ENCODE peak calls at places on chromosomes 12 and 14, in seven cellular contexts. Y is Panc1, L is PC-3, H is left lung, M is upper lobe of left lung, N is lung, B is heart right ventricle. C is an unnamed sample.

GRCh38 chr14:22194669-22195068 is 394.4 kb downstream of the DAD1 start:
- ATAC-seq in Y (no peak), L (no peak), H (no peak), M (no peak), N (no peak), B (no peak), C (no peak)

GRCh38 chr12:131049569-131050339 is 96.0 kb downstream of the ADGRD1 start:
- ATAC-seq in Y (no peak), L (no peak), H (no peak), M (no peak), N (no peak), B (peak; percentile 5), C (peak; percentile 50)

GRCh38 chr12:78470354-78471195 is 394.0 kb upstream of the SYT1 start:
- ATAC-seq in Y (peak; percentile 84), L (peak; percentile 80), H (peak; percentile 70), M (no peak), N (no peak), B (no peak), C (no peak)

GRCh38 chr12:6550294-6551062 is 5.4 kb downstream of the IFFO1 start:
- ATAC-seq in Y (no peak), L (no peak), H (peak; percentile 38), M (peak; percentile 34), N (no peak), B (no peak), C (no peak)

GRCh38 chr14:44989497-44990440 is 27.8 kb downstream of the TOGARAM1 start:
- ATAC-seq in Y (no peak), L (no peak), H (peak; percentile 62), M (peak; percentile 42), N (no peak), B (peak; percentile 46), C (peak; percentile 31)

GRCh38 chr12:17665839-17666238 is 424.2 kb downstream of the RERGL start:
- ATAC-seq in Y (no peak), L (no peak), H (no peak), M (peak; percentile 36), N (no peak), B (no peak), C (no peak)

GRCh38 chr12:50727466-50727865 is 36.4 kb upstream of the ATF1 start:
- ATAC-seq in Y (no peak), L (no peak), H (no peak), M (no peak), N (no peak), B (no peak), C (no peak)

GRCh38 chr14:77086017-77086727 is 11.9 kb upstream of the CIPC start:
- ATAC-seq in Y (no peak), L (no peak), H (peak; percentile 81), M (peak; percentile 58), N (peak; percentile 27), B (no peak), C (no peak)

GRCh38 chr14:59311723-59312122 is 123.3 kb downstream of the DAAM1 start:
- ATAC-seq in Y (no peak), L (no peak), H (no peak), M (no peak), N (no peak), B (no peak), C (no peak)

GRCh38 chr12:510071-510825 is 50.5 kb downstream of the B4GALNT3 start:
- ATAC-seq in Y (peak; percentile 76), L (peak; percentile 67), H (peak; percentile 76), M (peak; percentile 51), N (peak; percentile 68), B (peak; percentile 33), C (no peak)

GRCh38 chr12:6582196-6582595 is 14.1 kb upstream of the NOP2 start:
- ATAC-seq in Y (no peak), L (no peak), H (no peak), M (no peak), N (no peak), B (no peak), C (no peak)

DNA sequence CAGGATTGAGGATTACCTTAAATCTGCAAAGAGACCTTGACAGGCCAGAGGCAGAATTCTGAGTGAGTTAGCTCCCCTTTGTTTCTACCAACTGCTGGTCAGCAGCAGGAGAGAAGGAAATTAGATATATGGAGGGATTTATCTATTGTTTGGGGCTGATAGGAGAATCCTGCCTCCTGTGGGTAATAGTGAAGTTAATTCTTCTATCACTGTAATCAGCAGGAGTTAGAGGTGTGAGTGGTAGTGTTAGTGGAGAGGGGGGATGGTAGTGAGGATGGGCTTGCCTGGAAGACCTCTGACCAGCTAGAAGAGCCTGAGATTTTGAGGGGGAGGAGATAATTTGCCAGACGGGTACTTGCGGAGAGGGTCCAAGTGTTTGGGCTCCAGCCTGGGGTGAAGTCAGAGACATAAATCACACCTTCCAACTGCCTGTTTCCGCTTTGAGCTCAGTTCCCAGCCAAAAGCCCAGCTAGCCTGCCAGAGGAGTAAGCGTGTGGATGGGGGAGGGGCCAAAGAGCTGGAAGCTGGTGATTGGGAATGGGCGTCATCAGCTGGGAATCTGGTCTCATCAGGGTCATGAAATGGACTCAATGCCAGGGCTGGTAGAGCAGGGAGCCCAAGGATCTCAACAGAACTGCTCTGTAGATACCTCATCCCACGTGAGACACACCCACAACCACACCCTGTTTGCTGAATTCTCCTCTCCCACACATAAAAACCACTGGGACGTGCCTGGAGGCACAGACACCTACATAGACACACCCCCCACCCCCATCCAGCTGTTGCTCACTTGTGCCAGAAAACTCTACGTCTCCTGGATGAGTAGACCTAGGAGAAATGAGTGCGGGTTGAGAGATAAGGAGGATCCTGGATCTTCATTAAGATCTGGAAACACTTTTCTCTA is 13.1 kb upstream of the ITGA5 start:
- ATAC-seq in Y (no peak), L (peak; percentile 83), H (peak; percentile 61), M (peak; percentile 73), N (peak; percentile 32), B (peak; percentile 84), C (peak; percentile 78)
- TF ChIP-seq CTCF in Y (no peak), L (no peak), H (no peak), M (no peak), N (no peak), B (peak; percentile 16), C (no peak)

DNA sequence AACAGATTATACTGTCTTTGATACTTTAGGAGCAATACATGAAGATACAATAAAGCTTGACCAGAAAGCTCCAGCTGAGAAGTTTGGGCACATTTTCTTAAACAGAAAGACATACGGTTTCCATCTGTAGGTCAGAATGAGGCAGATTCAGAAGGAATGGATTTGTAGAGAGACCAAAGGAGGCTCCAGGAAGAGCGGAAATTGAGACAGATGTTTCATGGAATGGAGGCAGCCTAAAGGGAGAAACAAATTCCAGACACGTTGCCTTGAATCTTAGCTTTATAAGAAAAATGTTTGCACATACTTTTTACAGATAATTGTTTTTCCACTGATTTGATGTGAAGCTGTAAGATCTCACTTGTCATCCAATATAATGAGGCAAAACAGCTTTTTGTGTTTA is 24.8 kb downstream of the EPYC start:
- ATAC-seq in Y (no peak), L (no peak), H (peak; percentile 36), M (peak; percentile 45), N (no peak), B (no peak), C (no peak)
- H3K27ac ChIP-seq in Y (no peak overlapping the region), L (no peak overlapping the region), H (no peak overlapping the region), M (no peak overlapping the region), N (no peak overlapping the region), B (no peak overlapping the region), C (no peak overlapping the region)

GRCh38 chr12:12214635-12215131 is 52.2 kb downstream of the LRP6 start:
- ATAC-seq in Y (no peak), L (peak; percentile 65), H (no peak), M (no peak), N (no peak), B (no peak), C (no peak)
- TF ChIP-seq CTCF in Y (no peak), L (no peak), H (no peak), M (no peak), N (no peak), B (no peak), C (no peak)

GRCh38 chr14:88599321-88599720 is 36.5 kb downstream of the ZC3H14 start:
- ATAC-seq in Y (no peak), L (no peak), H (no peak), M (no peak), N (no peak), B (no peak), C (no peak)
- H3K27ac ChIP-seq in Y (no peak overlapping the region), L (no peak overlapping the region), H (no peak overlapping the region), M (no peak overlapping the region), N (no peak overlapping the region), B (no peak overlapping the region), C (no peak overlapping the region)

GRCh38 chr14:57526942-57527341 is 33.3 kb upstream of the CCDC198 start:
- ATAC-seq in Y (no peak), L (no peak), H (no peak), M (no peak), N (no peak), B (no peak), C (no peak)
- TF ChIP-seq CTCF in Y (no peak), L (peak; percentile 45), H (no peak), M (no peak), N (no peak), B (no peak), C (no peak)

DNA sequence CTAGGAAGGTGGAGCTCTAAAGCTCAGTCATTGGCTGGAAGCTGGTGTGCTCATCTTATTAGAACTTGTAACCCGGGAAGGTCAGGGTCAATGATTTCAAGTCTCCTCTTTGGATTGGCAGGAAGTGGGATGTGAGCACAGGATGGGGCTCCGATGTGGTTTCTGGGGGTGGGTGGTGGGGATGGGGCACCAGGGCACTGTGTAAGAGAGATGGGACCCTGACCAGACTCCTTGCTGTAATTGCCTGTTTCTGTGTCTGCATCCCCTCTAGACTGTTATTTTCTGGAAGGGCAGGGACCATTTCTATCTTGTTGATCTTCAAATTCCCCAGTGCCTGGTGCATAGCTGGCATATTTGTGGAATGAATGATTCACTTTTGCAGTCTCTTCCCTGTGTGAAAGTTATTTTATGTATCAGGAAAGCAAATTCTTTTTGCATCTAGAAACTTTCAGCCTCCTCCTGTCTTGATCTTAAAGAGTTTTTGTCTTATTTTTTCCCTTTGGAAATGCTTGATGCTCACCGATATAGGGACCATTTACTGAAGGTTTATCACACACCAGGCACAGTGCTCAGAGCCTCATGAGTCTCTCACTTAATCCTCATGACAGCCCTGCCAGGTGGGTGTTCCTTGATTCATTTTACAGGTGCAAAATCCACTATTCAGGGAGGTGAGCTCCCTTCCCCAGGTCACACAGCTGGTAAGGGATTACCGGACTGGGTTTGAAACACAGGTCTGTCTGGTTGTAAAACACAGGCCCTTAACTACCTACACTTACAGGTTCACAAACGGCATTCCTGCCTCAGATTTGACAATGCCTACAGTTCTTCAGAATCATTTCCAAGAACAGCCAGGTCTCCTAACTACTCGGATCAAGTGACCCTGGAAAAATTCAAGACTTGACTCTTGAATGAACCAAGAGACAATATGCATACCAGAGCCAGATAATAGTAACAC is 86.9 kb upstream of the IGF1 start:
- ATAC-seq in Y (peak; percentile 51), L (no peak), H (no peak), M (peak; percentile 39), N (no peak), B (no peak), C (no peak)
- H3K27ac ChIP-seq in Y (no peak overlapping the region), L (no peak overlapping the region), H (no peak overlapping the region), M (no peak overlapping the region), N (no peak overlapping the region), B (no peak overlapping the region), C (no peak overlapping the region)